ENCODE peak calls at places on chromosomes 16 and 17, in four cellular contexts. One of them, this sample, is unnamed.

GRCh38 chr17:58560511-58560910 is 46.1 kb upstream of the MTMR4 start:
- DNase-seq in CD4-positive, alpha-beta T cell: no peak
- DNase-seq in testis: no peak
- DNase-seq in Panc1: no peak
- DNase-seq in this sample: no peak

GRCh38 chr16:824194-824593 is 23.7 kb upstream of the GNG13 start:
- DNase-seq in Panc1: no peak
- DNase-seq in CD4-positive, alpha-beta T cell: no peak
- DNase-seq in testis: no peak
- DNase-seq in this sample: no peak

GRCh38 chr16:80100186-80100585 is 440.6 kb upstream of the DYNLRB2 start:
- DNase-seq in testis: no peak
- DNase-seq in CD4-positive, alpha-beta T cell: no peak
- DNase-seq in Panc1: no peak
- DNase-seq in this sample: no peak

GRCh38 chr16:1152123-1152638 is 725 bp upstream of the CACNA1H start:
- DNase-seq in Panc1: no peak
- DNase-seq in CD4-positive, alpha-beta T cell: peak
- DNase-seq in testis: no peak
- DNase-seq in this sample: no peak

GRCh38 chr16:69169051-69169450 is 17.9 kb upstream of the SNTB2 start:
- DNase-seq in testis: no peak
- DNase-seq in Panc1: no peak
- DNase-seq in CD4-positive, alpha-beta T cell: no peak
- DNase-seq in this sample: no peak

GRCh38 chr17:32912218-32912897 is 15.6 kb upstream of the TMEM98 start:
- DNase-seq in Panc1: no peak
- DNase-seq in testis: peak
- DNase-seq in CD4-positive, alpha-beta T cell: no peak
- DNase-seq in this sample: no peak

GRCh38 chr16:87657621-87658192 is 55.4 kb downstream of the JPH3 start:
- DNase-seq in CD4-positive, alpha-beta T cell: no peak
- DNase-seq in testis: peak
- DNase-seq in Panc1: no peak
- DNase-seq in this sample: no peak

GRCh38 chr16:57610611-57611010 is 17.8 kb upstream of the ADGRG1 start:
- DNase-seq in Panc1: no peak
- DNase-seq in testis: no peak
- DNase-seq in CD4-positive, alpha-beta T cell: no peak
- DNase-seq in this sample: no peak

GRCh38 chr17:21843318-21843865 is 151.1 kb downstream of the KCNJ18 start:
- DNase-seq in Panc1: no peak
- DNase-seq in testis: no peak
- DNase-seq in CD4-positive, alpha-beta T cell: no peak
- DNase-seq in this sample: no peak

GRCh38 chr17:76261421-76262215 is 3.5 kb upstream of the UBALD2 start:
- DNase-seq in Panc1: no peak
- DNase-seq in CD4-positive, alpha-beta T cell: no peak
- DNase-seq in testis: no peak
- DNase-seq in this sample: no peak

GRCh38 chr17:12180644-12181261 is 160.1 kb downstream of the MAP2K4 start:
- DNase-seq in Panc1: peak
- DNase-seq in CD4-positive, alpha-beta T cell: no peak
- DNase-seq in testis: peak
- DNase-seq in this sample: peak

GRCh38 chr16:81551821-81552304 is 107.3 kb downstream of the CMIP start:
- DNase-seq in CD4-positive, alpha-beta T cell: no peak
- DNase-seq in Panc1: no peak
- DNase-seq in testis: no peak
- DNase-seq in this sample: no peak

GRCh38 chr16:53712065-53712464 is 8.1 kb downstream of the FTO start:
- DNase-seq in Panc1: no peak
- DNase-seq in testis: no peak
- DNase-seq in CD4-positive, alpha-beta T cell: no peak
- DNase-seq in this sample: no peak

GRCh38 chr16:5070431-5071186 is 1.0 kb upstream of the ALG1 start:
- DNase-seq in CD4-positive, alpha-beta T cell: no peak
- DNase-seq in Panc1: no peak
- DNase-seq in testis: no peak
- DNase-seq in this sample: no peak
- H3K27ac ChIP-seq in CD4-positive, alpha-beta T cell: peak
- H3K27ac ChIP-seq in Panc1: peak
- H3K27ac ChIP-seq in testis: no peak
- H3K27ac ChIP-seq in this sample: no peak

GRCh38 chr17:38444151-38444550 is 15.9 kb downstream of the ARHGAP23 start:
- DNase-seq in testis: peak
- DNase-seq in CD4-positive, alpha-beta T cell: peak
- DNase-seq in Panc1: no peak
- DNase-seq in this sample: no peak
- H3K27ac ChIP-seq in testis: no peak
- H3K27ac ChIP-seq in CD4-positive, alpha-beta T cell: no peak
- H3K27ac ChIP-seq in Panc1: no peak
- H3K27ac ChIP-seq in this sample: peak

DNA sequence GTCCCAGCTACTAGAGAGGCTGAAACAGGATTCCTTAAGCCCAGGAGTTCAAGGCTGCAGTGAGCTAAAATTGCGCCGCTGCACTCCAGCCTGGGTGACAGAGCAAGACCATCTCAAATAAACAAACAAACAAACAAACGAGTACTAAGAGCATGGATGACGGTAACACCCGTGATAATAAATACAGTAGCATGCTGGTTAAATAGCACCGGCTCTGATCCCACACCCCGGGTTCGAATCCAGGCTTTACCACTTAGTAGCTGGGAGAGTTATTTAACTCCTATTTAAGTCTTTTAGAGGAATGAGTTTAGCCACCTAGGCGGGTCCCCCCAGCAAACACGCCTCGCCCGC is 302 bp upstream of the METTL22 start:
- DNase-seq in Panc1: no peak
- DNase-seq in testis: no peak
- DNase-seq in CD4-positive, alpha-beta T cell: no peak
- DNase-seq in this sample: no peak
- H3K27ac ChIP-seq in Panc1: peak
- H3K27ac ChIP-seq in testis: peak
- H3K27ac ChIP-seq in CD4-positive, alpha-beta T cell: no peak
- H3K27ac ChIP-seq in this sample: no peak

GRCh38 chr17:17363638-17364337 is 60.6 kb downstream of the NT5M start:
- DNase-seq in testis: no peak
- DNase-seq in Panc1: no peak
- DNase-seq in CD4-positive, alpha-beta T cell: no peak
- DNase-seq in this sample: no peak
- H3K27ac ChIP-seq in testis: no peak
- H3K27ac ChIP-seq in Panc1: no peak
- H3K27ac ChIP-seq in CD4-positive, alpha-beta T cell: no peak
- H3K27ac ChIP-seq in this sample: no peak